ENCODE peak calls at places on chromosomes 12 and 14, in nine cellular contexts. J, V, I, M, L, W, E, N and U are unnamed samples. For H3K9me3, the result is how much of the 10 kb centered on the place peaks cover.

GRCh38 chr14:102295301-102295700 is 9.7 kb downstream of the MOK start:
- DNase-seq in V (no peak), M (peak), E (no peak), I (no peak), L (no peak), J (no peak), N (no peak), W (no peak), U (no peak)

GRCh38 chr12:114665411-114666181 is 18.4 kb downstream of the TBX3 start:
- DNase-seq in N (no peak), M (no peak), W (no peak), I (no peak), E (no peak), L (no peak), V (no peak), J (no peak), U (no peak)

GRCh38 chr12:48957141-48958048 is at the start of gene ARF3:
- DNase-seq in N (peak), W (peak), J (peak), I (peak), M (peak), E (peak), L (peak), V (peak), U (peak)

GRCh38 chr12:43060738-43061137 is 471.2 kb upstream of the PRICKLE1 start:
- DNase-seq in W (no peak), I (no peak), N (no peak), E (no peak), L (no peak), V (no peak), M (peak), J (no peak), U (no peak)

GRCh38 chr12:86710110-86710509 is 453.9 kb upstream of the MGAT4C start:
- DNase-seq in V (no peak), N (no peak), M (peak), E (no peak), I (no peak), J (no peak), W (no peak), L (no peak), U (no peak)

GRCh38 chr12:132190012-132190755 is 45.9 kb downstream of the NOC4L start:
- DNase-seq in W (no peak), E (no peak), M (no peak), N (no peak), J (peak), L (no peak), I (peak), V (no peak), U (no peak)

GRCh38 chr12:6375269-6376078 is at the start of gene SCNN1A:
- DNase-seq in I (peak), J (no peak), M (no peak), E (no peak), N (peak), V (no peak), W (peak), L (peak), U (no peak)

GRCh38 chr12:129332286-129332685 is 479.0 kb downstream of the GLT1D1 start:
- DNase-seq in I (no peak), E (no peak), M (no peak), N (no peak), W (no peak), V (no peak), L (no peak), J (no peak), U (no peak)

GRCh38 chr12:114981036-114981435 is 297.1 kb upstream of the TBX3 start:
- DNase-seq in M (no peak), N (no peak), J (no peak), E (no peak), I (no peak), V (no peak), L (no peak), W (no peak), U (no peak)

GRCh38 chr12:107091989-107092641 is 1.2 kb downstream of the CRY1 start:
- DNase-seq in V (peak), L (peak), J (peak), I (peak), M (peak), N (no peak), E (no peak), W (no peak), U (peak)

GRCh38 chr14:70809238-70810214 is at the start of gene MAP3K9:
- DNase-seq in W (peak), L (peak), N (peak), J (peak), V (peak), I (peak), E (peak), M (peak), U (no peak)

GRCh38 chr14:66425402-66425801 is 60.8 kb upstream of the CCDC196 start:
- DNase-seq in J (no peak), N (no peak), V (peak), I (no peak), L (no peak), M (no peak), E (no peak), W (no peak), U (no peak)

GRCh38 chr12:546265-546919 is 86.7 kb downstream of the B4GALNT3 start:
- DNase-seq in I (no peak), E (no peak), W (peak), L (no peak), J (peak), N (no peak), M (no peak), V (no peak), U (no peak)

GRCh38 chr12:96205909-96206308 is 11.7 kb downstream of the ELK3 start:
- DNase-seq in I (no peak), L (no peak), V (no peak), E (no peak), M (no peak), J (no peak), N (no peak), W (no peak), U (no peak)

GRCh38 chr12:120858306-120859088 is 45.7 kb downstream of the SPPL3 start:
- DNase-seq in M (no peak), L (no peak), N (no peak), V (no peak), J (no peak), I (no peak), W (no peak), E (no peak), U (no peak)

GRCh38 chr12:120853188-120853587 is 51.0 kb downstream of the SPPL3 start:
- DNase-seq in N (no peak), V (no peak), W (no peak), I (no peak), J (no peak), M (peak), E (no peak), L (no peak), U (no peak)

GRCh38 chr12:120854804-120855203 is 49.4 kb downstream of the SPPL3 start:
- DNase-seq in W (no peak), J (no peak), M (no peak), I (no peak), N (no peak), V (no peak), L (no peak), E (no peak), U (no peak)

GRCh38 chr12:120855823-120856589 is 48.2 kb downstream of the SPPL3 start:
- DNase-seq in E (no peak), J (no peak), L (no peak), N (no peak), M (no peak), W (no peak), I (no peak), V (no peak), U (no peak)

GRCh38 chr12:120856980-120857379 is 47.2 kb downstream of the SPPL3 start:
- DNase-seq in J (no peak), W (no peak), E (no peak), N (no peak), V (no peak), I (no peak), M (no peak), L (no peak), U (no peak)
- TF ChIP-seq CTCF in J (peak), W (peak), E (peak), N (no peak), V (peak), I (no peak), M (no peak), L (peak), U (peak)

DNA sequence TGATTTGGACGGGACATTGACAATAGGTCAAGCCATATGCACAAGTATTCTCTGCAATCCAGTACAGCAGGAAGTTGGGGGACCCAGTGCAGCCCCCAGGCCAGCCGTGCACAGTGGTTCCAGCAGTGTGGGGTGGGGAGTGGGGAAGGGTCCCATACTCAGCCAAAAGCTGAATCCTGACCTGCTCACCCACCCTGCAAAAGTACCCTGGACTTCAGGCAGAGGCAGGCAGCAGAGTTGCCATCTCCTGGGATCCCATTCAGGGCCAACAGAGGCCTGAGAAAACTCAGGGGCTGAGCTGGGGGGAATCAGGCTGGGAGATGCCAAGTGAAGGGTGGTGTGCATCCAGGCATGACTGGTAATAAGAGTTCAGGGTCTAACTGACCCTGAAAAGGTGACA is 83.9 kb downstream of the ALG10 start:
- DNase-seq in M (no peak), I (no peak), N (no peak), J (no peak), V (no peak), L (no peak), W (no peak), E (no peak), U (no peak)
- H3K9me3 ChIP-seq in M (under half), I (under half), N (under half), J (under half), V (under half), L (under half), W (under half), E (under half), U (under half)

DNA sequence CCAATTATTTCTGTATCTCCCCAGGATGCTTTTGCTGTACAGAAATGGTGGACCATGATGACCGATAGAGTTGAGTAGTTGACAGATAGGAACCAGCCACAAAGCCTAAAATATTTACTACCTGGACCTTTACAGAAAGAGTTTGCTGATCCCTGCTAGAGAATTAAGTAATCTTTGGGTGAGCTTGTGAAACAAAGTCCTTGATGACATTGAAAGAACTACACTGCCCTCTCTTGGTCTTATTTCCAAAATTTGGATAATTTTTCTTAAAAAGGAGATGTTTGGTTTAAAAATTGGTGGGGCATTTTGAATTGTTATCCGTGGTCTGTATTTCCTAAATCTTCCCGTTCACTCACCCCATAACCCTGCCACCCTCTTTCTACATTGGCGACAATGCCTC is 13.7 kb upstream of the TCTN1 start:
- DNase-seq in L (peak), N (no peak), W (no peak), I (no peak), E (no peak), M (peak), V (no peak), J (peak), U (no peak)
- TF ChIP-seq CTCF in L (peak), N (no peak), W (peak), I (peak), E (peak), M (peak), V (peak), J (peak), U (peak)

GRCh38 chr14:76446486-76446885 is 70.5 kb downstream of the ESRRB start:
- DNase-seq in V (no peak), W (no peak), M (no peak), E (no peak), I (no peak), J (no peak), N (no peak), L (no peak), U (no peak)
- H3K9me3 ChIP-seq in V (under half), W (under half), M (under half), E (under half), I (under half), J (under half), N (under half), L (under half), U (under half)

GRCh38 chr12:112473056-112473455 is 54.3 kb downstream of the PTPN11 start:
- DNase-seq in L (no peak), W (no peak), M (no peak), J (peak), I (no peak), V (no peak), N (no peak), E (no peak), U (no peak)
- TF ChIP-seq CTCF in L (peak), W (no peak), M (peak), J (peak), I (no peak), V (no peak), N (no peak), E (no peak), U (no peak)

GRCh38 chr12:18932715-18933114 is 194.8 kb downstream of the CAPZA3 start:
- DNase-seq in L (no peak), V (no peak), N (no peak), M (peak), W (no peak), I (no peak), E (no peak), J (no peak), U (peak)
- H3K9me3 ChIP-seq in L (under half), V (under half), N (under half), M (under half), W (under half), I (under half), E (under half), J (under half), U (under half)